ENCODE peak calls at places on chromosomes 3 and 15, in nine cellular contexts. K is right atrium auricular region, J is brain microvascular endothelial cell, B is AG04450, U is spleen, N is left ventricle myocardium inferior, H is psoas muscle, X is ovary, D is SK-N-SH. T is an unnamed sample.

GRCh38 chr15:70269991-70270751 is 172.5 kb upstream of the TLE3 start:
- DNase-seq in K (no peak), J (peak), B (no peak), U (peak), N (peak), H (no peak), X (peak), D (no peak), T (peak)

GRCh38 chr3:139520028-139520737 is 19.4 kb downstream of the RBP1 start:
- DNase-seq in K (peak), J (peak), B (no peak), U (no peak), N (no peak), H (no peak), X (no peak), D (no peak), T (no peak)

GRCh38 chr3:126344380-126345041 is 12.7 kb downstream of the KLF15 start:
- DNase-seq in K (peak), J (no peak), B (no peak), U (peak), N (no peak), H (no peak), X (no peak), D (no peak), T (peak)

GRCh38 chr3:137134431-137134830 is 176.6 kb downstream of the IL20RB start:
- DNase-seq in K (no peak), J (no peak), B (no peak), U (no peak), N (no peak), H (no peak), X (no peak), D (no peak), T (no peak)

GRCh38 chr15:70023064-70023768 is 74.5 kb downstream of the TLE3 start:
- DNase-seq in K (no peak), J (peak), B (peak), U (peak), N (no peak), H (no peak), X (no peak), D (no peak), T (no peak)

GRCh38 chr15:101031203-101031602 is 112.0 kb downstream of the LRRK1 start:
- DNase-seq in K (no peak), J (no peak), B (no peak), U (peak), N (no peak), H (no peak), X (no peak), D (no peak), T (no peak)

GRCh38 chr15:71748327-71748726 is 62.0 kb upstream of the NR2E3 start:
- DNase-seq in K (no peak), J (peak), B (no peak), U (no peak), N (no peak), H (no peak), X (no peak), D (no peak), T (no peak)

GRCh38 chr3:100386437-100387064 is 14.3 kb downstream of the TOMM70 start:
- DNase-seq in K (no peak), J (no peak), B (no peak), U (no peak), N (no peak), H (no peak), X (no peak), D (no peak), T (no peak)

GRCh38 chr15:39426552-39427532 is 154.0 kb upstream of the THBS1 start:
- DNase-seq in K (peak), J (peak), B (no peak), U (peak), N (peak), H (peak), X (no peak), D (peak), T (no peak)

GRCh38 chr3:14549256-14549931 is 9.3 kb upstream of the GRIP2 start:
- DNase-seq in K (no peak), J (peak), B (no peak), U (peak), N (no peak), H (no peak), X (no peak), D (peak), T (peak)

GRCh38 chr3:185207931-185208746 is 45.7 kb downstream of the EHHADH start:
- DNase-seq in K (no peak), J (no peak), B (no peak), U (no peak), N (no peak), H (no peak), X (no peak), D (no peak), T (no peak)
- H3K4me3 ChIP-seq in K (no peak), J (no peak), B (no peak), U (no peak), N (no peak), H (no peak), X (no peak), D (no peak), T (no peak)

DNA sequence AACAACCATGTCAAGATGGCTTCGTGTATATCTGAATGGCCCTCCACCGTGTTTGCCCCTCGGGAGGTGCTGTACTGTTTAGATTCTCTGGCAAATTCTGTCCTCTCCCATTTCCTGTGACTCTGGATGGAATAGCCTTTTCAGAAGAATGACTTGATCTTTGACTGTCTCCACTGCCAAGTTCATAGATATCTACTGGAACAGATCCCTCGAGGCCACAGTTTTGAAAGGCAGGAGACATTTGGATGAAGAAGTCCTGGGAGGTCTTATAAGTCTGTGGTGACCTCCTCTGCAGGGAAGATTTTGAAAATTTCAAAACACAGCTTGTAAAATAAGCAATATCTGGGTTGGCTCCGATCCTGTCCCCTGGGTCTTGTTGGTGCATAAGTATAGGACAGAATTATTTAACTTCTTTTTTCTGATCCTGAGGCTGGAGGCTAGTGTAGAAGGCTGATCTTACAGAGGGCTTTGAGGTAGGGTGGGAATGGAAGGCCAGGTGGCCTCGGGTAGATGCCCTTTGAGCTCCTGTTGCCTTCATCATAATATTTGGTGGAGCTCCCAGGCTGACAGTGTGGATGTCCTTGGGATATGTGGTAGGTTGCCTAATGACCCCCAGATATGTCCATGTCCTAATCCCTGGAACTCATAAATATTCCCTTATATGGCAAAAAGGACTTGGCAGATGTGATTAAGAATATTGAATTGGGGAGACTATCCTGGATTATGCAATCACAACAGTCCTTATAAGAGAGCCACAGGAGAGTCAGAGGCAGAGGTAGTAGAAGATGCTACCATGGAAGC is 5.3 kb downstream of the ADAMTSL3 start:
- DNase-seq in K (peak), J (no peak), B (no peak), U (no peak), N (peak), H (peak), X (no peak), D (no peak), T (no peak)
- H3K27ac ChIP-seq in K (peak), J (no peak), B (no peak), U (no peak), N (peak), H (no peak), X (no peak), D (no peak), T (peak)

GRCh38 chr3:153163349-153164008 is 1.5 kb downstream of the RAP2B start:
- DNase-seq in K (no peak), J (no peak), B (no peak), U (no peak), N (no peak), H (no peak), X (no peak), D (no peak), T (no peak)
- H3K4me3 ChIP-seq in K (peak), J (peak), B (peak), U (peak), N (peak), H (peak), X (peak), D (peak), T (peak)

DNA sequence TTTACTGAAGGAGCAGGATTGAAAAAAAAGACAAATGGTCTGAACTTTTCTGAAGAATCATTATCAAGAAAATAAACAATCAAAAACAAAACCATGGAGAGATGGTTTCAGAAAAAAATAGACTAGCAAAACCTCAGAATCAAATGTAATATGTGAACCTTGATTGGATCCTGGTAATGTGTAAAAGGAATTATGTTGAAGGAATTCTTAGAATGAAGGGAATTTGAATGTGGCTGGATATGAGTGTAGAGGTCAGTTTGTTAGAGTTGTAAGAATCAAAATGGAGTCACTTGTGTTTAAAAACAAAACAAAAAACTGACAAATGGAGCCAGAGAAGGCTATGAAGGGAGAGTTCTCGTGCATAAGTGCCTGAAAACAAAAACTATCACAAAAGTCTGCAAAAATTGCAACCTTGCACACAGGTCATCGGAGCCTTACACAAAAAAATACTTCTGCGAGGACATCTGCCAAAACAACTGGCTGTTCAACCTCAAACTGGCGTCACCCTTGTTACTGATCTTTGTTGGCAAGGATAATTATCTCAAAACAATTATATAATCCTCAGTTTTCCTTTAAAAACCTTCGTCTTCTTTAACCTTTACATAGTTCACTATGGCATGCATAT is 19.1 kb upstream of the ATP13A3 start:
- DNase-seq in K (peak), J (no peak), B (no peak), U (no peak), N (no peak), H (no peak), X (no peak), D (no peak), T (no peak)
- H3K27ac ChIP-seq in K (no peak), J (no peak), B (no peak), U (no peak), N (no peak), H (no peak), X (no peak), D (no peak), T (no peak)

GRCh38 chr3:10609134-10609533 is 103.7 kb upstream of the ATP2B2 start:
- DNase-seq in K (no peak), J (no peak), B (no peak), U (peak), N (no peak), H (no peak), X (no peak), D (peak), T (no peak)
- H3K4me3 ChIP-seq in K (no peak), J (no peak), B (no peak), U (no peak), N (no peak), H (no peak), X (no peak), D (no peak), T (no peak)

GRCh38 chr15:89129816-89130134 is 41.5 kb downstream of the ABHD2 start:
- DNase-seq in K (no peak), J (no peak), B (no peak), U (no peak), N (no peak), H (no peak), X (no peak), D (no peak), T (no peak)
- H3K27ac ChIP-seq in K (peak), J (no peak), B (no peak), U (peak), N (peak), H (peak), X (no peak), D (no peak), T (peak)